ENCODE peak calls at places on chromosomes 3 and 15, in seven cellular contexts. Z, A, D, Q, P, B and Y are unnamed samples.

GRCh38 chr3:108180214-108180613 is 42.0 kb downstream of the IFT57 start:
- DNase-seq in Z (no peak), A (no peak), D (no peak), Q (no peak), P (no peak), B (no peak), Y (no peak)

GRCh38 chr15:96542130-96542770 is 211.8 kb downstream of the NR2F2 start:
- DNase-seq in Z (no peak), A (no peak), D (no peak), Q (no peak), P (no peak), B (no peak), Y (no peak)

GRCh38 chr3:12231481-12231880 is 57.4 kb upstream of the PPARG start:
- DNase-seq in Z (no peak), A (no peak), D (no peak), Q (no peak), P (no peak), B (no peak), Y (no peak)

GRCh38 chr3:52730681-52731080 is 24.8 kb downstream of the SPCS1 start:
- DNase-seq in Z (no peak), A (no peak), D (no peak), Q (peak), P (no peak), B (no peak), Y (no peak)

GRCh38 chr3:32438596-32439344 is 47.1 kb downstream of the CMTM7 start:
- DNase-seq in Z (no peak), A (no peak), D (no peak), Q (no peak), P (no peak), B (no peak), Y (no peak)

GRCh38 chr3:52397676-52398399 is 47.1 kb downstream of the SEMA3G start:
- DNase-seq in Z (no peak), A (no peak), D (peak), Q (no peak), P (no peak), B (no peak), Y (no peak)

GRCh38 chr3:187946031-187946691 is 200.9 kb upstream of the BCL6 start:
- DNase-seq in Z (no peak), A (no peak), D (no peak), Q (no peak), P (no peak), B (no peak), Y (no peak)

GRCh38 chr15:51103330-51103729 is 8.6 kb upstream of the TNFAIP8L3 start:
- DNase-seq in Z (no peak), A (no peak), D (no peak), Q (no peak), P (no peak), B (no peak), Y (no peak)

GRCh38 chr15:69568621-69569020 is 116.0 kb downstream of the RPLP1 start:
- DNase-seq in Z (no peak), A (no peak), D (no peak), Q (no peak), P (no peak), B (no peak), Y (no peak)

GRCh38 chr15:32817570-32817969 is 99.8 kb downstream of the GREM1 start:
- DNase-seq in Z (no peak), A (no peak), D (no peak), Q (no peak), P (no peak), B (no peak), Y (no peak)

GRCh38 chr15:48936666-48937065 is 27.1 kb downstream of the SHC4 start:
- DNase-seq in Z (no peak), A (no peak), D (no peak), Q (no peak), P (no peak), B (no peak), Y (no peak)

GRCh38 chr3:150737874-150738679 is 24.9 kb downstream of the SIAH2 start:
- DNase-seq in Z (no peak), A (peak), D (no peak), Q (no peak), P (peak), B (no peak), Y (peak)

GRCh38 chr3:15356186-15356585 is 23.8 kb upstream of the SH3BP5 start:
- DNase-seq in Z (no peak), A (peak), D (no peak), Q (no peak), P (peak), B (no peak), Y (no peak)

GRCh38 chr3:112635674-112636073 is 5.3 kb downstream of the CCDC80 start:
- DNase-seq in Z (no peak), A (no peak), D (no peak), Q (no peak), P (no peak), B (peak), Y (no peak)

GRCh38 chr15:70793694-70794093 is 30.3 kb upstream of the UACA start:
- DNase-seq in Z (no peak), A (no peak), D (no peak), Q (no peak), P (no peak), B (no peak), Y (no peak)

GRCh38 chr3:71309342-71309741 is 274.2 kb downstream of the FOXP1 start:
- DNase-seq in Z (no peak), A (no peak), D (no peak), Q (peak), P (no peak), B (no peak), Y (no peak)

GRCh38 chr3:175266993-175267960 is 408.1 kb downstream of the NAALADL2 start:
- DNase-seq in Z (no peak), A (no peak), D (no peak), Q (no peak), P (no peak), B (no peak), Y (no peak)

GRCh38 chr3:45178131-45179023 is 32.2 kb upstream of the CDCP1 start:
- DNase-seq in Z (no peak), A (no peak), D (no peak), Q (no peak), P (no peak), B (no peak), Y (no peak)

GRCh38 chr15:57406040-57406772 is 29.9 kb downstream of the CGNL1 start:
- DNase-seq in Z (no peak), A (no peak), D (no peak), Q (no peak), P (no peak), B (no peak), Y (no peak)

GRCh38 chr3:169871129-169871886 is 1.6 kb upstream of the LRRC31 start:
- DNase-seq in Z (no peak), A (no peak), D (no peak), Q (peak), P (no peak), B (peak), Y (no peak)